ENCODE peak calls at places on chromosomes 4 and X, in eight cellular contexts. One of them, this sample, is unnamed.

GRCh38 chr4:77959566-77960338 is 97.1 kb downstream of the MRPL1 start:
- DNase-seq in effector memory CD4-positive, alpha-beta T cell: no peak
- DNase-seq in neuronal stem cell: peak; percentile 44
- DNase-seq in A549: peak; percentile 65
- DNase-seq in pancreas: no peak
- DNase-seq in suprapubic skin: no peak
- DNase-seq in lung: no peak
- DNase-seq in hepatocyte: peak; percentile 70
- DNase-seq in this sample: peak; percentile 49

GRCh38 chrX:21176927-21177571 is 197.2 kb upstream of the CNKSR2 start:
- DNase-seq in effector memory CD4-positive, alpha-beta T cell: no peak
- DNase-seq in neuronal stem cell: no peak
- DNase-seq in A549: peak; percentile 51
- DNase-seq in pancreas: no peak
- DNase-seq in suprapubic skin: no peak
- DNase-seq in lung: no peak
- DNase-seq in hepatocyte: peak; percentile 9
- DNase-seq in this sample: no peak

GRCh38 chrX:75067931-75068330 is 88.2 kb downstream of the ABCB7 start:
- DNase-seq in effector memory CD4-positive, alpha-beta T cell: no peak
- DNase-seq in neuronal stem cell: no peak
- DNase-seq in A549: no peak
- DNase-seq in pancreas: no peak
- DNase-seq in suprapubic skin: no peak
- DNase-seq in lung: no peak
- DNase-seq in hepatocyte: no peak
- DNase-seq in this sample: no peak

GRCh38 chr4:139229534-139230039 is 50.4 kb downstream of the MGARP start:
- DNase-seq in effector memory CD4-positive, alpha-beta T cell: no peak
- DNase-seq in neuronal stem cell: no peak
- DNase-seq in A549: peak; percentile 49
- DNase-seq in pancreas: no peak
- DNase-seq in suprapubic skin: no peak
- DNase-seq in lung: no peak
- DNase-seq in hepatocyte: peak; percentile 70
- DNase-seq in this sample: peak; percentile 63

GRCh38 chr4:85994576-85994975 is 365.3 kb downstream of the MAPK10 start:
- DNase-seq in effector memory CD4-positive, alpha-beta T cell: no peak
- DNase-seq in neuronal stem cell: no peak
- DNase-seq in A549: no peak
- DNase-seq in pancreas: no peak
- DNase-seq in suprapubic skin: no peak
- DNase-seq in lung: no peak
- DNase-seq in hepatocyte: no peak
- DNase-seq in this sample: no peak

GRCh38 chrX:107826286-107827136 is 845 bp downstream of the MID2 start:
- DNase-seq in effector memory CD4-positive, alpha-beta T cell: peak; percentile 4
- DNase-seq in neuronal stem cell: peak; percentile 36
- DNase-seq in A549: peak; percentile 56
- DNase-seq in pancreas: peak; percentile 33
- DNase-seq in suprapubic skin: no peak
- DNase-seq in lung: no peak
- DNase-seq in hepatocyte: peak; percentile 54
- DNase-seq in this sample: peak; percentile 9

GRCh38 chr4:13088726-13089658 is 395.1 kb downstream of the RAB28 start:
- DNase-seq in effector memory CD4-positive, alpha-beta T cell: no peak
- DNase-seq in neuronal stem cell: no peak
- DNase-seq in A549: no peak
- DNase-seq in pancreas: no peak
- DNase-seq in suprapubic skin: no peak
- DNase-seq in lung: no peak
- DNase-seq in hepatocyte: no peak
- DNase-seq in this sample: no peak

GRCh38 chr4:82899339-82899738 is 1.2 kb upstream of the THAP9 start:
- DNase-seq in effector memory CD4-positive, alpha-beta T cell: no peak
- DNase-seq in neuronal stem cell: no peak
- DNase-seq in A549: no peak
- DNase-seq in pancreas: no peak
- DNase-seq in suprapubic skin: no peak
- DNase-seq in lung: no peak
- DNase-seq in hepatocyte: no peak
- DNase-seq in this sample: peak; percentile 16

GRCh38 chrX:149259241-149259640 is 245.9 kb downstream of the IDS start:
- DNase-seq in effector memory CD4-positive, alpha-beta T cell: no peak
- DNase-seq in neuronal stem cell: no peak
- DNase-seq in A549: no peak
- DNase-seq in pancreas: no peak
- DNase-seq in suprapubic skin: no peak
- DNase-seq in lung: no peak
- DNase-seq in hepatocyte: no peak
- DNase-seq in this sample: no peak

GRCh38 chr4:152045781-152046571 is 285.2 kb upstream of the GATB start:
- DNase-seq in effector memory CD4-positive, alpha-beta T cell: no peak
- DNase-seq in neuronal stem cell: peak; percentile 85
- DNase-seq in A549: peak; percentile 29
- DNase-seq in pancreas: peak; percentile 63
- DNase-seq in suprapubic skin: no peak
- DNase-seq in lung: peak; percentile 75
- DNase-seq in hepatocyte: peak; percentile 86
- DNase-seq in this sample: peak; percentile 45

GRCh38 chrX:6909396-6909795 is 238.1 kb upstream of the STS start:
- DNase-seq in effector memory CD4-positive, alpha-beta T cell: no peak
- DNase-seq in neuronal stem cell: no peak
- DNase-seq in A549: no peak
- DNase-seq in pancreas: no peak
- DNase-seq in suprapubic skin: no peak
- DNase-seq in lung: no peak
- DNase-seq in hepatocyte: no peak
- DNase-seq in this sample: no peak

DNA sequence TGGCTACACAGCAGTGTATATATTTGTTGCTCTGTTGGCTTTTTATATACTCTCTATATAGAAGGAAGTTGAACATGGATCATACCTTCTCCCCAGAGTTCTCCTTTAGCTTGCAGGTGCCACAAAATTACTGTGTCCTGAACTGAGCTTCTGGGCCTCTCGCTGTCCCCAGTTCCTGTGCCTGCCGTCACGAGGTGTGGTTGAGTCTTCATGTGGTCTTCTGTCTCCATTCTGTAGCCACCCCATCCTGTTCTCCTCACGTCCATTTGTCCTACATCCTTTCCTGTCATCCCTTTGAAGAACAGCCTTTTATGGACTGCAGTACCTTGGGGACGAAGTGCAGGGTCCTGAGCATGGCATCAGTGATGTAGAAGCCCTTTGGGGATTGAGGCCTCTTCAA is 14.5 kb downstream of the TMEM131L start:
- DNase-seq in effector memory CD4-positive, alpha-beta T cell: no peak
- DNase-seq in neuronal stem cell: no peak
- DNase-seq in A549: no peak
- DNase-seq in pancreas: no peak
- DNase-seq in suprapubic skin: no peak
- DNase-seq in lung: no peak
- DNase-seq in hepatocyte: no peak
- DNase-seq in this sample: no peak
- H3K4me1 ChIP-seq in effector memory CD4-positive, alpha-beta T cell: peaks cover 16% of the 10 kb centered on the region
- H3K4me1 ChIP-seq in neuronal stem cell: no peaks in the 10 kb centered on the region
- H3K4me1 ChIP-seq in A549: peaks cover 5% of the 10 kb centered on the region
- H3K4me1 ChIP-seq in pancreas: peaks cover 19% of the 10 kb centered on the region
- H3K4me1 ChIP-seq in suprapubic skin: peaks cover 15% of the 10 kb centered on the region
- H3K4me1 ChIP-seq in lung: peaks cover 3% of the 10 kb centered on the region
- H3K4me1 ChIP-seq in hepatocyte: no peaks in the 10 kb centered on the region
- H3K4me1 ChIP-seq in this sample: no peaks in the 10 kb centered on the region

GRCh38 chrX:130120746-130121504 is 10.6 kb upstream of the ELF4 start:
- DNase-seq in effector memory CD4-positive, alpha-beta T cell: peak; percentile 40
- DNase-seq in neuronal stem cell: peak; percentile 51
- DNase-seq in A549: peak; percentile 73
- DNase-seq in pancreas: peak; percentile 47
- DNase-seq in suprapubic skin: peak; percentile 80
- DNase-seq in lung: peak; percentile 69
- DNase-seq in hepatocyte: peak; percentile 86
- DNase-seq in this sample: peak; percentile 75
- H3K27ac ChIP-seq in effector memory CD4-positive, alpha-beta T cell: peak overlapping the region; percentile 25
- H3K27ac ChIP-seq in neuronal stem cell: no peak overlapping the region
- H3K27ac ChIP-seq in A549: peak overlapping the region; percentile 94
- H3K27ac ChIP-seq in pancreas: no peak overlapping the region
- H3K27ac ChIP-seq in suprapubic skin: peak overlapping the region; percentile 75
- H3K27ac ChIP-seq in lung: peak overlapping the region; percentile 65
- H3K27ac ChIP-seq in hepatocyte: peak overlapping the region; percentile 83
- H3K27ac ChIP-seq in this sample: peak overlapping the region; percentile 75

DNA sequence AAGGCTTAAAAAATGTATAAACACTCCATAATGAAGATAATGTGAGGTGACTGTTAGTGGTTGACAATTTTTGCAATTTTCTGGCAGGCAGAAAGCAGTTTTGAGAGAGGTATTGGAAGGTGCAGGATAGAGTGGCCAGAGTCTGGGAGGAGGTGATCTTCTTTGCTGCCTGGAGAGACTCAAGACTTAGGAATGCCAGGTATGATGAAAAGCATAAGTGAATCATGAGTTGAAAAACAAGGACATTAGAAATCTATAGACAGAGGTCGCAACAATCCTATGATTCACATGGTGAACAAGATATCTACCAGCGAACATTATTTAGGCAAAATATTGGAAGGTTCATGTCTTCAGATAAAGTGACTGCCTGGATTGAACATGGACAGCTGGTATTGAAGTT is 118.5 kb downstream of the CFAP299 start:
- DNase-seq in effector memory CD4-positive, alpha-beta T cell: no peak
- DNase-seq in neuronal stem cell: no peak
- DNase-seq in A549: no peak
- DNase-seq in pancreas: no peak
- DNase-seq in suprapubic skin: no peak
- DNase-seq in lung: no peak
- DNase-seq in hepatocyte: no peak
- DNase-seq in this sample: no peak
- H3K4me1 ChIP-seq in effector memory CD4-positive, alpha-beta T cell: no peaks in the 10 kb centered on the region
- H3K4me1 ChIP-seq in neuronal stem cell: no peaks in the 10 kb centered on the region
- H3K4me1 ChIP-seq in A549: no peaks in the 10 kb centered on the region
- H3K4me1 ChIP-seq in pancreas: no peaks in the 10 kb centered on the region
- H3K4me1 ChIP-seq in suprapubic skin: no peaks in the 10 kb centered on the region
- H3K4me1 ChIP-seq in lung: no peaks in the 10 kb centered on the region
- H3K4me1 ChIP-seq in hepatocyte: no peaks in the 10 kb centered on the region
- H3K4me1 ChIP-seq in this sample: no peaks in the 10 kb centered on the region

DNA sequence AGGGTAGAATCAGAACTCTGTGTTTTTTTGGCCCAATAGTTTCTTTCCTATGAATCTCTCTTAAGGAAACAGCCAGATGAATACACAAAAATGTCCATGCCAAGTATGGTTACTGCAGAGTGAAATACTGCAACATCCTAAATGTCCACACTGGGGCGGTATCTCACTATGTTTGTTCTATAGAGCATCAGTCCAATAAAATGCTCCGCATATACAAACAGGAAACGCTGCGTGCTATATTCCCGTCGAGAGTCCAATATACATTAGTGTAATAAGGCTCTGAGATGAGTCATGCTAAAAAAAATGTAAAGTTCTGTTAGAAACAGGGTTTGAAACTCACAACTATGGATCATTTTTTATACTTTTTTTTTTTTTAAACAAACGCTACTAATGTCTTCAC is 72.9 kb upstream of the ENOX2 start:
- DNase-seq in effector memory CD4-positive, alpha-beta T cell: no peak
- DNase-seq in neuronal stem cell: peak; percentile 17
- DNase-seq in A549: peak; percentile 57
- DNase-seq in pancreas: peak; percentile 43
- DNase-seq in suprapubic skin: no peak
- DNase-seq in lung: no peak
- DNase-seq in hepatocyte: peak; percentile 70
- DNase-seq in this sample: peak; percentile 50
- H3K27ac ChIP-seq in effector memory CD4-positive, alpha-beta T cell: no peak overlapping the region
- H3K27ac ChIP-seq in neuronal stem cell: no peak overlapping the region
- H3K27ac ChIP-seq in A549: no peak overlapping the region
- H3K27ac ChIP-seq in pancreas: no peak overlapping the region
- H3K27ac ChIP-seq in suprapubic skin: no peak overlapping the region
- H3K27ac ChIP-seq in lung: no peak overlapping the region
- H3K27ac ChIP-seq in hepatocyte: no peak overlapping the region
- H3K27ac ChIP-seq in this sample: no peak overlapping the region

DNA sequence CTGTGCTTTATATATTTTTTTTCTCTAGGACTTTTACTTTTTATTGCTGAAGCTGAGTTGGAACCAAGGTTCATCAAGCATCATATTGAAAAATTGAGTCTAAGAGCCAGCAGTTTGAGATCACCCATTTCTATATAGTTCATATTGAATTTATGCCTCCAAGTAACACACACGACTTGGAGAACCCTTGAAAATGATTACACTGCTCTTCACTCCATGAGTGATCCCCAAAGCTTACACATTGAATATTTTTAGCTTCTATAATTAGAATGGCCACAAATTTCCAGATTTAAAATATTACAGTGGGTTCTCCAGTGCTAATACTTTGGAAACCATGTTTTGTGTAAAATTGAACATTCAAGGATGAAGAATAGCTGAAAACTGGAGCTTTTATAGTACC is 144.4 kb upstream of the SLC4A4 start:
- DNase-seq in effector memory CD4-positive, alpha-beta T cell: no peak
- DNase-seq in neuronal stem cell: no peak
- DNase-seq in A549: no peak
- DNase-seq in pancreas: no peak
- DNase-seq in suprapubic skin: no peak
- DNase-seq in lung: no peak
- DNase-seq in hepatocyte: no peak
- DNase-seq in this sample: no peak
- H3K4me1 ChIP-seq in effector memory CD4-positive, alpha-beta T cell: no peaks in the 10 kb centered on the region
- H3K4me1 ChIP-seq in neuronal stem cell: no peaks in the 10 kb centered on the region
- H3K4me1 ChIP-seq in A549: no peaks in the 10 kb centered on the region
- H3K4me1 ChIP-seq in pancreas: no peaks in the 10 kb centered on the region
- H3K4me1 ChIP-seq in suprapubic skin: no peaks in the 10 kb centered on the region
- H3K4me1 ChIP-seq in lung: no peaks in the 10 kb centered on the region
- H3K4me1 ChIP-seq in hepatocyte: no peaks in the 10 kb centered on the region
- H3K4me1 ChIP-seq in this sample: no peaks in the 10 kb centered on the region

GRCh38 chr4:68021185-68021584 is 57.9 kb upstream of the TMPRSS11A start:
- DNase-seq in effector memory CD4-positive, alpha-beta T cell: no peak
- DNase-seq in neuronal stem cell: no peak
- DNase-seq in A549: no peak
- DNase-seq in pancreas: no peak
- DNase-seq in suprapubic skin: no peak
- DNase-seq in lung: no peak
- DNase-seq in hepatocyte: no peak
- DNase-seq in this sample: no peak
- H3K27ac ChIP-seq in effector memory CD4-positive, alpha-beta T cell: no peak overlapping the region
- H3K27ac ChIP-seq in neuronal stem cell: no peak overlapping the region
- H3K27ac ChIP-seq in A549: no peak overlapping the region
- H3K27ac ChIP-seq in pancreas: no peak overlapping the region
- H3K27ac ChIP-seq in suprapubic skin: no peak overlapping the region
- H3K27ac ChIP-seq in lung: no peak overlapping the region
- H3K27ac ChIP-seq in hepatocyte: no peak overlapping the region
- H3K27ac ChIP-seq in this sample: no peak overlapping the region

This sample was measured in small intestine.